ENCODE peak calls at places on chromosomes 11 and 22, in seven cellular contexts. R is breast epithelium, C is mucosa of descending colon, P is heart right ventricle, U is HepG2, E is mesenchymal stem cell, I is left ventricle myocardium inferior. L is an unnamed sample. For H3K36me3, the result is how much of the 10 kb centered on the place peaks cover.

GRCh38 chr22:49046546-49047305 is 780.9 kb downstream of the BRD1 start:
- DNase-seq in C (peak), I (no peak), P (peak), U (peak), E (no peak), R (no peak), L (no peak)

GRCh38 chr11:18383388-18384156 is 10.8 kb upstream of the LDHA start:
- DNase-seq in C (peak), R (peak), I (peak), U (peak), P (peak), E (peak), L (no peak)

GRCh38 chr11:33317662-33318061 is 60.5 kb downstream of the HIPK3 start:
- DNase-seq in E (no peak), P (no peak), U (no peak), I (no peak), R (no peak), C (no peak), L (no peak)

GRCh38 chr11:111574373-111575230 is 27.6 kb upstream of the SIK2 start:
- DNase-seq in E (peak), P (no peak), I (no peak), R (no peak), C (no peak), U (no peak), L (no peak)

GRCh38 chr11:58740447-58740846 is 8.7 kb upstream of the GLYAT start:
- DNase-seq in R (no peak), C (no peak), I (no peak), U (no peak), E (no peak), P (no peak), L (no peak)

GRCh38 chr22:19872779-19873137 is 18.1 kb upstream of the GNB1L start:
- DNase-seq in C (no peak), R (no peak), P (no peak), E (no peak), I (no peak), U (no peak), L (no peak)

GRCh38 chr11:112759418-112759817 is 201.8 kb upstream of the NCAM1 start:
- DNase-seq in E (no peak), P (no peak), U (no peak), C (no peak), R (no peak), I (no peak), L (no peak)

GRCh38 chr11:69101792-69102152 is 53.0 kb downstream of the TPCN2 start:
- DNase-seq in C (no peak), P (no peak), I (no peak), U (no peak), R (no peak), E (no peak), L (no peak)

GRCh38 chr22:44180706-44181032 is at the start of gene PARVG:
- DNase-seq in I (no peak), E (no peak), P (no peak), R (no peak), U (no peak), C (peak), L (peak)

GRCh38 chr11:88292156-88292844 is 45.2 kb downstream of the CTSC start:
- DNase-seq in E (no peak), P (no peak), R (peak), U (peak), I (no peak), C (peak), L (no peak)

GRCh38 chr11:61090092-61090491 is 12.2 kb upstream of the CD5 start:
- DNase-seq in P (no peak), C (no peak), R (no peak), I (no peak), U (no peak), E (no peak), L (no peak)

GRCh38 chr22:48889887-48890692 is 937.6 kb downstream of the BRD1 start:
- DNase-seq in E (no peak), R (no peak), C (no peak), U (no peak), P (no peak), I (peak), L (no peak)

GRCh38 chr22:17164392-17165024 is 5.4 kb upstream of the HDHD5 start:
- DNase-seq in U (no peak), E (no peak), I (no peak), C (no peak), R (no peak), P (no peak), L (no peak)

GRCh38 chr11:17786824-17787525 is 52.4 kb downstream of the KCNC1 start:
- DNase-seq in C (no peak), P (no peak), U (no peak), I (no peak), R (no peak), E (peak), L (no peak)

GRCh38 chr11:57480409-57481137 is 20.2 kb downstream of the RTN4RL2 start:
- DNase-seq in C (peak), I (peak), R (no peak), P (peak), U (peak), E (peak), L (no peak)

GRCh38 chr11:116661056-116661455 is 111.7 kb downstream of the BUD13 start:
- DNase-seq in C (no peak), I (no peak), R (no peak), U (peak), E (no peak), P (no peak), L (no peak)

GRCh38 chr11:118928870-118929495 is 3.3 kb upstream of the BCL9L start:
- DNase-seq in P (peak), I (peak), C (no peak), R (no peak), E (peak), U (peak), L (no peak)

GRCh38 chr11:130785376-130786110 is 130.7 kb downstream of the SNX19 start:
- DNase-seq in C (no peak), R (no peak), I (no peak), U (no peak), E (peak), P (no peak), L (no peak)

GRCh38 chr11:68666854-68667253 is 17.5 kb upstream of the GAL start:
- DNase-seq in C (no peak), R (no peak), I (no peak), U (no peak), P (no peak), E (no peak), L (no peak)

GRCh38 chr11:16967347-16967662 is 46.9 kb downstream of the PLEKHA7 start:
- DNase-seq in C (no peak), E (no peak), R (no peak), U (no peak), I (no peak), P (no peak), L (no peak)

GRCh38 chr11:19691815-19692214 is 20.8 kb upstream of the NAV2 start:
- DNase-seq in I (no peak), U (no peak), E (no peak), R (no peak), C (no peak), P (no peak), L (no peak)

GRCh38 chr11:88523362-88524028 is 186.0 kb upstream of the CTSC start:
- DNase-seq in R (no peak), I (no peak), E (peak), C (no peak), U (no peak), P (no peak), L (no peak)

GRCh38 chr11:85827768-85828639 is 17.1 kb upstream of the SYTL2 start:
- DNase-seq in I (no peak), E (peak), R (no peak), P (no peak), C (no peak), U (no peak), L (no peak)

GRCh38 chr11:36123353-36124220 is 165.6 kb downstream of the COMMD9 start:
- DNase-seq in C (peak), U (no peak), P (no peak), E (no peak), R (no peak), I (no peak), L (no peak)

GRCh38 chr11:129778877-129779276 is 36.8 kb upstream of the TMEM45B start:
- DNase-seq in R (no peak), C (no peak), P (no peak), E (no peak), I (no peak), U (no peak), L (no peak)

GRCh38 chr11:60840711-60841430 is 1.0 kb upstream of the CCDC86 start:
- DNase-seq in U (no peak), R (peak), E (peak), C (peak), P (no peak), I (peak), L (no peak)

GRCh38 chr11:100808904-100809491 is 121.9 kb downstream of the ARHGAP42 start:
- DNase-seq in P (no peak), E (peak), C (no peak), I (no peak), R (no peak), U (no peak), L (no peak)

GRCh38 chr11:132685174-132685611 is 847.1 kb downstream of the OPCML start:
- DNase-seq in C (no peak), P (no peak), I (no peak), E (peak), R (no peak), U (no peak), L (no peak)

GRCh38 chr11:113179181-113179701 is 135.1 kb upstream of the TTC12 start:
- DNase-seq in I (no peak), C (no peak), E (no peak), R (no peak), P (no peak), U (no peak), L (no peak)

GRCh38 chr11:106156290-106156937 is 79.0 kb downstream of the AASDHPPT start:
- DNase-seq in I (no peak), P (no peak), R (no peak), E (peak), C (peak), U (peak), L (no peak)

GRCh38 chr11:69396051-69396947 is 85.2 kb upstream of the LINC01488 start:
- DNase-seq in R (no peak), I (no peak), U (no peak), P (no peak), C (no peak), E (no peak), L (no peak)

GRCh38 chr11:46353706-46354105 is 6.4 kb downstream of the DGKZ start:
- DNase-seq in E (no peak), C (no peak), R (no peak), U (no peak), P (no peak), I (no peak), L (no peak)

GRCh38 chr11:132278801-132279574 is 908.6 kb downstream of the NTM start:
- DNase-seq in C (peak), P (no peak), I (no peak), R (no peak), E (peak), U (no peak), L (no peak)

GRCh38 chr11:96254087-96254486 is 88.9 kb downstream of the MAML2 start:
- DNase-seq in I (no peak), R (peak), U (peak), C (no peak), E (peak), P (no peak), L (no peak)

GRCh38 chr22:37018815-37019308 is 385 bp downstream of the TST start:
- DNase-seq in C (peak), I (peak), P (peak), E (peak), U (peak), R (no peak), L (no peak)

GRCh38 chr22:30523646-30524489 is 18.4 kb upstream of the SEC14L4 start:
- DNase-seq in I (no peak), P (no peak), U (no peak), R (no peak), E (no peak), C (no peak), L (no peak)

GRCh38 chr11:48081151-48082010 is 101.0 kb downstream of the PTPRJ start:
- DNase-seq in E (peak), P (peak), U (no peak), I (peak), R (peak), C (no peak), L (no peak)

GRCh38 chr11:77435972-77436371 is 37.9 kb downstream of the PAK1 start:
- DNase-seq in C (no peak), P (no peak), E (no peak), U (no peak), I (no peak), R (no peak), L (no peak)

GRCh38 chr22:31719850-31720471 is 30.0 kb downstream of the PRR14L start:
- DNase-seq in E (no peak), C (no peak), I (no peak), P (no peak), R (no peak), U (no peak), L (no peak)

GRCh38 chr22:31715157-31715778 is 34.7 kb downstream of the PRR14L start:
- DNase-seq in U (no peak), E (no peak), R (no peak), I (no peak), P (no peak), C (no peak), L (no peak)
- H3K36me3 ChIP-seq in U (under half), E (under half), R (under half), I (half or more), P (under half), C (under half), L (under half)

DNA sequence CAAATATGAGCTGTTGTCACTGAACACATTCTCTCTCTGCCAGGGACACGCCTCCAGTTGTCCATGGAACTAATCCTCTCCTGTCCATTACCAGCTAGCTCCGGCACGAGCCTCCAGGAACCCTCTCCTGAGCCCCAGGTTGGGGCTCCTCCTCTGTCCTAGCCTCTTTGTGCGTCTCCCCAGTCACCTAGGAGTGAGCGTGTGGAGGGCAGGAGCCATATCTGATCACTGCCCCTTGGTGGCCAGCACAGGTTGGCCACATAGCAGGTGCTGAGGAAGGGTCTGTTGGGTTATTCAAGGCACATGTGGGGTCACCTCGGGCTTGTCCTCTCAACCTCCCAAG is 2.5 kb downstream of the SYVN1 start:
- DNase-seq in R (no peak), I (no peak), P (no peak), C (no peak), U (no peak), E (no peak), L (no peak)
- H3K36me3 ChIP-seq in R (under half), I (half or more), P (under half), C (under half), U (under half), E (half or more), L (under half)

GRCh38 chr22:29351891-29352290 is 36.4 kb upstream of the RASL10A start:
- DNase-seq in U (no peak), C (no peak), P (no peak), R (no peak), I (no peak), E (no peak), L (no peak)

GRCh38 chr22:29345932-29346331 is 30.4 kb upstream of the RASL10A start:
- DNase-seq in C (no peak), R (peak), U (no peak), E (no peak), I (no peak), P (no peak), L (no peak)

GRCh38 chr22:29346659-29347058 is 31.2 kb upstream of the RASL10A start:
- DNase-seq in I (no peak), R (peak), C (no peak), P (no peak), E (no peak), U (no peak), L (no peak)

GRCh38 chr22:29351042-29351441 is 35.5 kb upstream of the RASL10A start:
- DNase-seq in E (no peak), C (peak), U (no peak), R (no peak), I (no peak), P (no peak), L (no peak)

DNA sequence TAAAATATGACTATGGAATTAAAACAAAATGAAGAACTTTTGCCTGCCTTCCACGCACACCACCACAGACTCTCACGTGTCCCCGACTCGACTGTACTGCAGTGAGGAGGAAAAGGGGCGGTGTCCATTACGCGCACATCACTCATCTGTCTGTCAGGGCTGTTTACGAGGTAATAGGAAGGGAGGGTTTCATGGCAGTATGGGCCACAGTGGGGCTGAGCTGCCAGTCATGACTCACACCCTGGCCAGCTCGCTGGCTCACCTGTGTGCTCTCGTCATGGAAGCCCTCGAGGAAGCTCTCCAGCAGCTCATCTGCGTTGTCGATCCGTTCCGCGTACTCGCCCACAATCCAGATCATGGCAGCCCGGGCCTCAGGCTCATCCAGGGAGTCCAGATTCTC is 33.5 kb upstream of the RASL10A start:
- DNase-seq in C (no peak), R (peak), I (no peak), P (no peak), U (no peak), E (no peak), L (no peak)
- H3K36me3 ChIP-seq in C (under half), R (under half), I (half or more), P (under half), U (under half), E (half or more), L (under half)

DNA sequence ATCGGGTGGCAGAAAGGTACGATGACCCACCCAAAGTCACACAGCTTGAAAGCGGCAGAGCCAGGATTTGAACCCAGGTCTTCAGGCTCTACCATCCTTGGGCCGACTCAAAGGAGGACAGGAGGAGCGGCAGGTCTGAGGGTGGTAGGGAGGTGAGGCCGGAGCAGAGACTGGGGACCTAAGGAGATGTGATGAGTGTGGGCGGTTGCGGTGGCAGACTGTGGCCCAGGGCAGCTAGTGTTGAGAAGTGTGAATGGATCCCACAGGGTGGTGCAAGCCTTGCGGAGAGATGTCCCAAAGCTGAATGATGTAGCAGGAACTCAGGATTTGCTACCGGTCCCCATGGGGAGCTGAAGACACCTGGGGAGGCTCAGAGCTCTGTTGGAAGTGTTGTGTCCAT is 180.2 kb downstream of the MYO18B start:
- DNase-seq in C (no peak), P (no peak), R (no peak), U (no peak), I (no peak), E (no peak), L (no peak)
- H3K36me3 ChIP-seq in C (under half), P (under half), R (under half), U (under half), I (under half), E (under half), L (under half)

GRCh38 chr22:50248192-50249084 is 2.6 kb downstream of the HDAC10 start:
- DNase-seq in I (no peak), R (no peak), U (no peak), P (no peak), C (no peak), E (no peak), L (no peak)

GRCh38 chr22:50250555-50251471 is at the start of gene HDAC10:
- DNase-seq in R (no peak), I (peak), P (peak), U (peak), C (peak), E (peak), L (no peak)

GRCh38 chr22:50251472-50252054 is 498 bp upstream of the HDAC10 start:
- DNase-seq in I (no peak), E (no peak), R (no peak), P (no peak), C (peak), U (no peak), L (no peak)

GRCh38 chr22:50249382-50250248 is 1.4 kb downstream of the HDAC10 start:
- DNase-seq in C (no peak), E (no peak), P (no peak), U (no peak), R (no peak), I (no peak), L (no peak)

DNA sequence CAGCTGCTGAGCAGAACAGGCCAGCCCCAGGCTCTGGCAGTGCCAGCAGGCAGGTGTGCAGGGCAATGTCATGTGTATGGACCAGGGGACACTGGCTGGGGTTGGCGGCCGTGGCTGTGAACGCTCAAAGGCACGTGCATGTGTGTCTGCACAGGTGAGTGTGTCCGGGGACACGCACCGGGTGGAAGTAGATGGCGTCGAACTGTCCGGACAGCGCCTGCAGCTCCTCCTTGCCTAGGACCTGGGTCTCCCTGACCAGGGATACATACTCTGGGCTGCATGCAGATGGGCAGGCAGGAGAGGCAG is 863 bp downstream of the HDAC10 start:
- DNase-seq in C (no peak), U (no peak), R (no peak), E (no peak), I (no peak), P (no peak), L (no peak)
- H3K36me3 ChIP-seq in C (under half), U (under half), R (under half), E (half or more), I (under half), P (under half), L (under half)

GRCh38 chr11:66336234-66337102 is at the start of gene RIN1:
- DNase-seq in P (peak), I (no peak), C (peak), E (peak), U (peak), R (peak), L (no peak)
- H3K36me3 ChIP-seq in P (under half), I (half or more), C (under half), E (half or more), U (under half), R (under half), L (under half)

DNA sequence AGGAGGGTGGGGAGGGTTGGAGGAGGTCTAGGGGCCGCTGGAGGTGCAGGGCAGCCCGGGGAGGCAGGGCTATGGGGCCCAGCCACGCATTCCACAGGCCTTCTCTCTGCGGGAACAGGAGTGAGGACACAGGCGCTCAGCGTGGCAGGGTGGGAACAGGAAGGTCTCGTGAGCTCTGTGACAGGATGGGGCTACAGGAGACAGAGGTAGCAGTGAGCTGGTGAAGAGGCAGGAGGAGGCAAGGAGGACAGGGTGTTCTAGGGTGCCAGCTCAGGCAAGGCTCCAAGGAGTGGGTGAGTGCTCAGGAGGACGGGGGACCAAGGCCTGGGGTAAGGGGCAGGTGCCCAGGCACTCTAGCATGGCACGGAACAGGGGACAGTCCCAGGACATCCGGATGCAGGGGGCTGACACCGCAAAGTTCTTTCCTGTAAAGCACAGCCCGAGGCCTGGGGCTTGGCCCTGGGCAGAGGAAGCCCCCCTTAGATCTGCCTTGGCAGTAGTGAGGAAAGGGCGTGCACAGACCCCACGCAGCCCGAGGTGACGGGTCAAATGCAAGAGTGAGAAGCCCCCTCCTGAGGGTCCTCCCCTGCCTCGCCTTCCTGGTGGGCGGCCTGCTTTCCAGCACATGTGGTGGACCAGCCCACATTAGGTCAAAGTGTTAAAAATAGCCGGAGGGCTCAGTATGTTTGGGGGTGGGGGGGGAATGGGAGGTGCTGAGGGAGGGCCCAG is 4.7 kb upstream of the NEAT1 start:
- DNase-seq in R (no peak), U (no peak), C (peak), I (peak), P (peak), E (peak), L (no peak)
- H3K36me3 ChIP-seq in R (under half), U (under half), C (under half), I (under half), P (under half), E (under half), L (under half)

L was measured in iPS DF 6.9.